ENCODE peak calls at places on chromosomes 13 and 19, in nine cellular contexts. One of them, this sample, is unnamed.
A peak's percentile ranks its signal among the peaks of the same experiment; 100 is the strongest.

GRCh38 chr13:66926851-66927524 is 303.1 kb downstream of the PCDH9 start:
- DNase-seq in activated CD4-positive, alpha-beta T cell treated with anti-CD3 and anti-CD28 coated beads for 24 hours: no peak
- DNase-seq in NT2/D1: no peak
- DNase-seq in stimulated activated CD4-positive, alpha-beta T cell treated with anti-CD3 and anti-CD28 coated beads, Interleukin-4, amount 100 ng/mL, for 48 hours: no peak
- DNase-seq in GDM1: no peak
- DNase-seq in AG08395: no peak
- DNase-seq in T-cell: no peak
- DNase-seq in uterus: no peak
- DNase-seq in mesothelial cell of epicardium: no peak
- DNase-seq in this sample: no peak

GRCh38 chr19:41707871-41708371 is 505 bp upstream of the CEACAM5 start:
- DNase-seq in mesothelial cell of epicardium: peak; percentile 28
- DNase-seq in activated CD4-positive, alpha-beta T cell treated with anti-CD3 and anti-CD28 coated beads for 24 hours: no peak
- DNase-seq in uterus: no peak
- DNase-seq in stimulated activated CD4-positive, alpha-beta T cell treated with anti-CD3 and anti-CD28 coated beads, Interleukin-4, amount 100 ng/mL, for 48 hours: no peak
- DNase-seq in GDM1: no peak
- DNase-seq in NT2/D1: no peak
- DNase-seq in T-cell: no peak
- DNase-seq in AG08395: no peak
- DNase-seq in this sample: no peak

GRCh38 chr13:85148009-85148408 is 651.2 kb downstream of the SLITRK6 start:
- DNase-seq in AG08395: no peak
- DNase-seq in activated CD4-positive, alpha-beta T cell treated with anti-CD3 and anti-CD28 coated beads for 24 hours: no peak
- DNase-seq in mesothelial cell of epicardium: no peak
- DNase-seq in GDM1: no peak
- DNase-seq in stimulated activated CD4-positive, alpha-beta T cell treated with anti-CD3 and anti-CD28 coated beads, Interleukin-4, amount 100 ng/mL, for 48 hours: no peak
- DNase-seq in T-cell: no peak
- DNase-seq in uterus: no peak
- DNase-seq in NT2/D1: no peak
- DNase-seq in this sample: no peak

GRCh38 chr13:106474906-106475305 is 60.6 kb downstream of the EFNB2 start:
- DNase-seq in GDM1: no peak
- DNase-seq in T-cell: no peak
- DNase-seq in activated CD4-positive, alpha-beta T cell treated with anti-CD3 and anti-CD28 coated beads for 24 hours: no peak
- DNase-seq in uterus: no peak
- DNase-seq in mesothelial cell of epicardium: no peak
- DNase-seq in AG08395: no peak
- DNase-seq in stimulated activated CD4-positive, alpha-beta T cell treated with anti-CD3 and anti-CD28 coated beads, Interleukin-4, amount 100 ng/mL, for 48 hours: no peak
- DNase-seq in NT2/D1: no peak
- DNase-seq in this sample: no peak

GRCh38 chr19:36101550-36102327 is 9.2 kb upstream of the OVOL3 start:
- DNase-seq in stimulated activated CD4-positive, alpha-beta T cell treated with anti-CD3 and anti-CD28 coated beads, Interleukin-4, amount 100 ng/mL, for 48 hours: no peak
- DNase-seq in uterus: no peak
- DNase-seq in activated CD4-positive, alpha-beta T cell treated with anti-CD3 and anti-CD28 coated beads for 24 hours: no peak
- DNase-seq in NT2/D1: no peak
- DNase-seq in mesothelial cell of epicardium: no peak
- DNase-seq in T-cell: no peak
- DNase-seq in GDM1: no peak
- DNase-seq in AG08395: no peak
- DNase-seq in this sample: no peak

GRCh38 chr19:46303702-46304397 is 7.0 kb downstream of the HIF3A start:
- DNase-seq in GDM1: no peak
- DNase-seq in AG08395: no peak
- DNase-seq in mesothelial cell of epicardium: peak; percentile 69
- DNase-seq in stimulated activated CD4-positive, alpha-beta T cell treated with anti-CD3 and anti-CD28 coated beads, Interleukin-4, amount 100 ng/mL, for 48 hours: no peak
- DNase-seq in activated CD4-positive, alpha-beta T cell treated with anti-CD3 and anti-CD28 coated beads for 24 hours: no peak
- DNase-seq in NT2/D1: peak; percentile 91
- DNase-seq in uterus: peak; percentile 61
- DNase-seq in T-cell: no peak
- DNase-seq in this sample: peak; percentile 77

GRCh38 chr19:3986260-3987041 is 1.2 kb upstream of the EEF2 start:
- DNase-seq in uterus: no peak
- DNase-seq in NT2/D1: no peak
- DNase-seq in activated CD4-positive, alpha-beta T cell treated with anti-CD3 and anti-CD28 coated beads for 24 hours: no peak
- DNase-seq in mesothelial cell of epicardium: no peak
- DNase-seq in stimulated activated CD4-positive, alpha-beta T cell treated with anti-CD3 and anti-CD28 coated beads, Interleukin-4, amount 100 ng/mL, for 48 hours: no peak
- DNase-seq in GDM1: peak; percentile 61
- DNase-seq in T-cell: peak; percentile 53
- DNase-seq in AG08395: peak; percentile 71
- DNase-seq in this sample: peak; percentile 81

GRCh38 chr19:29675650-29676186 is 10.5 kb downstream of the PLEKHF1 start:
- DNase-seq in activated CD4-positive, alpha-beta T cell treated with anti-CD3 and anti-CD28 coated beads for 24 hours: no peak
- DNase-seq in uterus: no peak
- DNase-seq in mesothelial cell of epicardium: no peak
- DNase-seq in T-cell: no peak
- DNase-seq in stimulated activated CD4-positive, alpha-beta T cell treated with anti-CD3 and anti-CD28 coated beads, Interleukin-4, amount 100 ng/mL, for 48 hours: no peak
- DNase-seq in NT2/D1: no peak
- DNase-seq in GDM1: no peak
- DNase-seq in AG08395: no peak
- DNase-seq in this sample: no peak

GRCh38 chr13:78060966-78061365 is 142.3 kb upstream of the EDNRB start:
- DNase-seq in T-cell: no peak
- DNase-seq in GDM1: no peak
- DNase-seq in AG08395: no peak
- DNase-seq in uterus: no peak
- DNase-seq in NT2/D1: no peak
- DNase-seq in stimulated activated CD4-positive, alpha-beta T cell treated with anti-CD3 and anti-CD28 coated beads, Interleukin-4, amount 100 ng/mL, for 48 hours: no peak
- DNase-seq in mesothelial cell of epicardium: no peak
- DNase-seq in activated CD4-positive, alpha-beta T cell treated with anti-CD3 and anti-CD28 coated beads for 24 hours: no peak
- DNase-seq in this sample: no peak

GRCh38 chr19:17873661-17874422 is 2.1 kb downstream of the SLC5A5 start:
- DNase-seq in uterus: no peak
- DNase-seq in mesothelial cell of epicardium: no peak
- DNase-seq in T-cell: peak; percentile 55
- DNase-seq in stimulated activated CD4-positive, alpha-beta T cell treated with anti-CD3 and anti-CD28 coated beads, Interleukin-4, amount 100 ng/mL, for 48 hours: peak; percentile 71
- DNase-seq in NT2/D1: peak; percentile 75
- DNase-seq in GDM1: no peak
- DNase-seq in AG08395: peak; percentile 33
- DNase-seq in activated CD4-positive, alpha-beta T cell treated with anti-CD3 and anti-CD28 coated beads for 24 hours: peak; percentile 67
- DNase-seq in this sample: no peak

GRCh38 chr19:18477042-18477760 is 39.3 kb upstream of the ISYNA1 start:
- DNase-seq in NT2/D1: no peak
- DNase-seq in stimulated activated CD4-positive, alpha-beta T cell treated with anti-CD3 and anti-CD28 coated beads, Interleukin-4, amount 100 ng/mL, for 48 hours: no peak
- DNase-seq in T-cell: peak; percentile 22
- DNase-seq in activated CD4-positive, alpha-beta T cell treated with anti-CD3 and anti-CD28 coated beads for 24 hours: no peak
- DNase-seq in uterus: no peak
- DNase-seq in mesothelial cell of epicardium: no peak
- DNase-seq in AG08395: no peak
- DNase-seq in GDM1: no peak
- DNase-seq in this sample: no peak

This sample was measured in LoVo.